ENCODE peak calls at places on chromosome 10, in six cellular contexts. W is uterus, P is thyroid gland, C is IMR-90, N is tibial artery, Y is mammary epithelial cell. R is an unnamed sample.

GRCh38 chr10:126551197-126551596 is 119.3 kb downstream of the C10orf90 start:
- DNase-seq in W (no peak), P (no peak), C (no peak), N (no peak), Y (no peak), R (no peak)

GRCh38 chr10:18312385-18313145 is 172.3 kb downstream of the CACNB2 start:
- DNase-seq in W (no peak), P (no peak), C (peak; percentile 62), N (no peak), Y (peak; percentile 0), R (no peak)

GRCh38 chr10:100364735-100365391 is 17.8 kb downstream of the SCD start:
- DNase-seq in W (peak; percentile 89), P (peak; percentile 62), C (peak; percentile 60), N (peak; percentile 71), Y (peak; percentile 90), R (peak; percentile 46)

GRCh38 chr10:100621360-100622205 is 85.8 kb downstream of the HIF1AN start:
- DNase-seq in W (no peak), P (no peak), C (peak; percentile 7), N (no peak), Y (no peak), R (no peak)

GRCh38 chr10:46301056-46301645 is 14.4 kb downstream of the ANTXRL start:
- DNase-seq in W (no peak), P (no peak), C (no peak), N (no peak), Y (no peak), R (no peak)

GRCh38 chr10:127398140-127398966 is 150.8 kb upstream of the NPS start:
- DNase-seq in W (no peak), P (no peak), C (peak; percentile 73), N (no peak), Y (peak; percentile 17), R (no peak)

GRCh38 chr10:94193466-94193924 is 169.2 kb downstream of the NOC3L start:
- DNase-seq in W (no peak), P (no peak), C (peak; percentile 90), N (no peak), Y (peak; percentile 2), R (no peak)

GRCh38 chr10:26378763-26379361 is 59.3 kb upstream of the APBB1IP start:
- DNase-seq in W (no peak), P (no peak), C (no peak), N (no peak), Y (no peak), R (no peak)

GRCh38 chr10:137031-137430 is 1.8 kb downstream of the ZMYND11 start:
- DNase-seq in W (no peak), P (no peak), C (peak; percentile 7), N (no peak), Y (peak; percentile 21), R (no peak)

DNA sequence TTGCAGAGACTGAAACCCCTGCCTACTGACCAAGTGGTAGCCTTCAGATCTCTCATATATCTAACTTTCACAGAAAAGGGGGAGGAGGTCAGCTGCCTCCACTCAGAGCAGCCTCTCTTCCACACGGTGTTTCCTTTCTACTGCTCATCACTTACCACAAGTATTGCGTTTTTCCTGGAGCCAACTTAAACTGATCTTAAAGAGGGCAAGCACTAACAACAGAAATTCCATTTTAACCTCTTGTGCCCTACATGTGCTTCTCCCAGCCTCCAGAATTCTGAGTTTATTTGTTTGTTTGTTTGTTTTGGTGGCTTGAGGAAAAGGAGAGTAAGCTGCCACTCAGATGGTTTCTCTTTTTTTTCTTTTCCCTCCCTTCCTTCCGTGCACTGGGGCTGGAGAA is 19.1 kb downstream of the SKIDA1 start:
- DNase-seq in W (no peak), P (no peak), C (no peak), N (no peak), Y (no peak), R (no peak)
- H3K27ac ChIP-seq in W (no peak overlapping the region), P (peak overlapping the region; percentile 10), C (no peak overlapping the region), N (no peak overlapping the region), Y (no peak overlapping the region), R (no peak overlapping the region)

GRCh38 chr10:68955786-68956532 is at the start of gene DDX21:
- DNase-seq in W (peak; percentile 85), P (peak; percentile 87), C (peak; percentile 93), N (peak; percentile 88), Y (peak; percentile 90), R (peak; percentile 88)
- H3K27ac ChIP-seq in W (peak within 1 kb of the TSS; percentile 71), P (peak within 1 kb of the TSS; percentile 47), C (peak within 1 kb of the TSS; percentile 66), N (peak within 1 kb of the TSS; percentile 83), Y (peak within 1 kb of the TSS; percentile 91), R (peak within 1 kb of the TSS; percentile 67)

GRCh38 chr10:75123088-75123682 is 11.7 kb downstream of the SAMD8 start:
- DNase-seq in W (no peak), P (no peak), C (no peak), N (no peak), Y (no peak), R (no peak)
- H3K27ac ChIP-seq in W (no peak overlapping the region), P (no peak overlapping the region), C (no peak overlapping the region), N (no peak overlapping the region), Y (no peak overlapping the region), R (no peak overlapping the region)

GRCh38 chr10:70363292-70363691 is 19.1 kb downstream of the LRRC20 start:
- DNase-seq in W (no peak), P (no peak), C (no peak), N (no peak), Y (no peak), R (no peak)
- H3K27ac ChIP-seq in W (peak overlapping the region; percentile 95), P (peak overlapping the region; percentile 80), C (peak overlapping the region; percentile 97), N (peak overlapping the region; percentile 80), Y (peak overlapping the region; percentile 75), R (peak overlapping the region; percentile 84)

GRCh38 chr10:124568858-124569622 is 107.4 kb downstream of the LHPP start:
- DNase-seq in W (no peak), P (no peak), C (no peak), N (no peak), Y (no peak), R (no peak)
- H3K27ac ChIP-seq in W (no peak overlapping the region), P (no peak overlapping the region), C (no peak overlapping the region), N (no peak overlapping the region), Y (no peak overlapping the region), R (no peak overlapping the region)

GRCh38 chr10:4243169-4243568 is 458.2 kb upstream of the KLF6 start:
- DNase-seq in W (no peak), P (no peak), C (no peak), N (no peak), Y (no peak), R (no peak)
- H3K27ac ChIP-seq in W (peak overlapping the region; percentile 85), P (peak overlapping the region; percentile 28), C (no peak overlapping the region), N (peak overlapping the region; percentile 87), Y (peak overlapping the region; percentile 97), R (no peak overlapping the region)

GRCh38 chr10:91197044-91197651 is 23.3 kb upstream of the PCGF5 start:
- DNase-seq in W (no peak), P (no peak), C (peak; percentile 53), N (peak; percentile 31), Y (no peak), R (no peak)
- H3K27ac ChIP-seq in W (no peak overlapping the region), P (no peak overlapping the region), C (no peak overlapping the region), N (no peak overlapping the region), Y (no peak overlapping the region), R (no peak overlapping the region)

GRCh38 chr10:111836586-111836985 is 347.0 kb downstream of the GPAM start:
- DNase-seq in W (no peak), P (no peak), C (no peak), N (no peak), Y (no peak), R (no peak)
- H3K27ac ChIP-seq in W (no peak overlapping the region), P (no peak overlapping the region), C (no peak overlapping the region), N (no peak overlapping the region), Y (no peak overlapping the region), R (no peak overlapping the region)

R was measured in caudate nucleus.